ENCODE peak calls at places on chromosomes 5 and 9, in eight cellular contexts. V is foreskin fibroblast; J is CD8-positive, alpha-beta T cell; I is HCT116; K is IMR-90; D is fibroblast of mammary gland; Y is adrenal gland; O is sigmoid colon. C is an unnamed sample.

GRCh38 chr5:56328753-56329560 is 95.8 kb upstream of the ANKRD55 start:
- DNase-seq in V (no peak), J (no peak), I (no peak), K (peak), D (no peak), Y (no peak), O (no peak), C (peak)

GRCh38 chr5:83470920-83471404 is 582 bp upstream of the VCAN start:
- DNase-seq in V (no peak), J (no peak), I (no peak), K (no peak), D (no peak), Y (no peak), O (no peak), C (no peak)

GRCh38 chr5:54243483-54244080 is 66.8 kb downstream of the ARL15 start:
- DNase-seq in V (peak), J (no peak), I (peak), K (peak), D (peak), Y (peak), O (no peak), C (no peak)

GRCh38 chr5:168600409-168600808 is 21.2 kb upstream of the PANK3 start:
- DNase-seq in V (no peak), J (no peak), I (no peak), K (no peak), D (no peak), Y (no peak), O (no peak), C (no peak)

GRCh38 chr9:135641745-135642144 is 2.4 kb upstream of the GLT6D1 start:
- DNase-seq in V (peak), J (no peak), I (no peak), K (peak), D (no peak), Y (no peak), O (no peak), C (no peak)

GRCh38 chr5:126837907-126838539 is 61.1 kb downstream of the LMNB1 start:
- DNase-seq in V (peak), J (no peak), I (no peak), K (peak), D (peak), Y (no peak), O (no peak), C (no peak)

GRCh38 chr5:52799358-52799982 is 11.8 kb downstream of the ITGA1 start:
- DNase-seq in V (peak), J (no peak), I (no peak), K (peak), D (peak), Y (peak), O (peak), C (no peak)

GRCh38 chr5:56827043-56827442 is 11.7 kb downstream of the MAP3K1 start:
- DNase-seq in V (no peak), J (no peak), I (no peak), K (no peak), D (no peak), Y (no peak), O (no peak), C (no peak)

GRCh38 chr9:116800885-116801284 is 113.8 kb downstream of the TRIM32 start:
- DNase-seq in V (no peak), J (no peak), I (no peak), K (no peak), D (no peak), Y (no peak), O (no peak), C (no peak)

GRCh38 chr9:76729980-76730737 is 34.1 kb upstream of the PCA3 start:
- DNase-seq in V (no peak), J (no peak), I (no peak), K (no peak), D (no peak), Y (no peak), O (no peak), C (no peak)

GRCh38 chr5:155556222-155556621 is 542.7 kb downstream of the KIF4B start:
- DNase-seq in V (no peak), J (no peak), I (no peak), K (no peak), D (no peak), Y (no peak), O (no peak), C (no peak)

GRCh38 chr9:128484686-128485413 is 19.7 kb upstream of the GLE1 start:
- DNase-seq in V (no peak), J (no peak), I (no peak), K (no peak), D (no peak), Y (no peak), O (no peak), C (no peak)

GRCh38 chr9:69898714-69899209 is 78.1 kb downstream of the CFAP95 start:
- DNase-seq in V (peak), J (no peak), I (peak), K (peak), D (peak), Y (no peak), O (no peak), C (no peak)

GRCh38 chr5:67886761-67887160 is 328.8 kb upstream of the PIK3R1 start:
- DNase-seq in V (no peak), J (no peak), I (no peak), K (no peak), D (no peak), Y (no peak), O (no peak), C (no peak)

GRCh38 chr5:99177796-99178195 is 249.0 kb upstream of the CHD1 start:
- DNase-seq in V (no peak), J (no peak), I (no peak), K (no peak), D (no peak), Y (no peak), O (no peak), C (no peak)

GRCh38 chr9:78300209-78300608 is 3.3 kb downstream of the PSAT1 start:
- DNase-seq in V (no peak), J (no peak), I (no peak), K (no peak), D (no peak), Y (no peak), O (no peak), C (no peak)

GRCh38 chr9:130343445-130343918 is 77.9 kb downstream of the HMCN2 start:
- DNase-seq in V (no peak), J (no peak), I (no peak), K (no peak), D (no peak), Y (peak), O (peak), C (no peak)

GRCh38 chr9:89986190-89986589 is 381.4 kb downstream of the GADD45G start:
- DNase-seq in V (no peak), J (no peak), I (no peak), K (no peak), D (peak), Y (no peak), O (no peak), C (no peak)

GRCh38 chr5:136023935-136024645 is 4.7 kb upstream of the TGFBI start:
- DNase-seq in V (no peak), J (no peak), I (no peak), K (peak), D (peak), Y (no peak), O (peak), C (no peak)

GRCh38 chr9:26163931-26164330 is 485.7 kb upstream of the TUSC1 start:
- DNase-seq in V (peak), J (no peak), I (no peak), K (peak), D (peak), Y (no peak), O (no peak), C (no peak)

GRCh38 chr5:143629871-143630658 is 181.9 kb upstream of the HMHB1 start:
- DNase-seq in V (peak), J (no peak), I (no peak), K (peak), D (peak), Y (no peak), O (no peak), C (no peak)
- H3K4me3 ChIP-seq in V (no peak), J (no peak), I (no peak), K (no peak), D (no peak), Y (no peak), O (no peak), C (no peak)

GRCh38 chr5:177041936-177042335 is 19.4 kb downstream of the ZNF346 start:
- DNase-seq in V (no peak), J (no peak), I (no peak), K (no peak), D (no peak), Y (no peak), O (no peak), C (no peak)
- TF ChIP-seq CTCF in V (no peak), J (no peak), I (no peak), K (no peak), D (no peak), Y (no peak), O (no peak), C (no peak)

DNA sequence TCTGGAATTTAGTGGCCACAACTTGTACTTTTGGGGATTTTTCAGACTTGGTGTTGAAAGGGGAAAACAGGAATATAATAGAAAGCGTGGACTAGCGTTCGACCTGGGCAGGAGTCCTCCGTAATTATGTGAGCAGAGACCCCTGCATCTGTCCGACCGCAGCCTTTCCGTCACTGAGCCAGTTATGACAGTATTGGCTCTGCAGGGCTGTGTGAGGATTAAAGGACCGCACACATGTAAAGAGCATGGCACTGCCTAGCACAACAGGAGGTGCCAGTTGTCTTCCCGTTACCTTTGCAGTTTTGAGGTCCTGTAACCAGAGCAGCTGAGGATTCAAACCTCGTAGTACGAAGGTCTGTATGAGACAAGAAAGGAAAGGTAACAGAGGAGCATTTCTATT is 1.2 kb downstream of the B4GALT7 start:
- DNase-seq in V (no peak), J (no peak), I (no peak), K (no peak), D (no peak), Y (no peak), O (no peak), C (no peak)
- H3K4me3 ChIP-seq in V (peak), J (peak), I (peak), K (peak), D (peak), Y (no peak), O (peak), C (peak)

DNA sequence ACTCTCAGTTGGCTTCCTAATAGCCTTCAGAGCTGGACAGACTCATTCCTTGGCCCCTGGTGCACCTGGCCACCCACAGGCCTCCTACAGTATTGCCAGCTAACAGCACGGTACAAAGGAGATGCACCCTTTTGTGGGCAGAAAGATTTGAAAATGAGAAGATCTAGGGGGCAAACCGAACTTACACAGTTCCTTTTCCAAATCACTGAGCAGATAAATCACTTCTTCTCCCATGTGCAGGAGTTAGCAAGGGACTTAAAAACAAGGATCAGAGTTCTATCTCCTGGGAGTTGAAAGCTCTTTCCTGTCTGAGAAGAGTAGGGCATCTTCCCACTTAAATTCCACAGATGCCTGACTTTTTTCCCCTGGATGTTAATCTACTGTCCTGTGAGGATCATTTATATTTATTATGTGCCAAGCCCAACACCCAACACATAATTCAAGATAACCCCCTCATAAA is 207.4 kb upstream of the DAPK1 start:
- DNase-seq in V (no peak), J (no peak), I (no peak), K (peak), D (peak), Y (no peak), O (no peak), C (no peak)
- TF ChIP-seq CTCF in V (peak), J (no peak), I (peak), K (peak), D (peak), Y (no peak), O (no peak), C (peak)

DNA sequence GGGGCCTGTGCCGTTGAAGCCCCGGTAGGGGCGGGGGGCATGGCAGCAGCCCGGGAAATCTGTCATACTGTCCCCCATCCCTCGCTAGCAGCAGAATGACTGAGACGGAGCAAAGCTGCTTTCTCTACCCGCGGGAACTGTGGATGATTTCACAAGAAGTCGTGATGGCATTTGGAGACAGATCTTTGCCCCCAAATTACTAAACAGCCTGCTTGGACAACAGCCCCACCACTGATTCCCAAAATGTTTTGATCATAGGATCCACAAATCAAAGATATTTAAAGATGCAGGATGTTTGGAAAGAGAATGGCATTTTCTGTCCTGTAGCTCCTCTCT is 216.6 kb downstream of the PDZD2 start:
- DNase-seq in V (no peak), J (no peak), I (no peak), K (no peak), D (no peak), Y (no peak), O (no peak), C (no peak)
- H3K4me3 ChIP-seq in V (peak), J (peak), I (no peak), K (no peak), D (no peak), Y (no peak), O (peak), C (no peak)

GRCh38 chr9:114047717-114048116 is 30.4 kb downstream of the AMBP start:
- DNase-seq in V (peak), J (no peak), I (peak), K (no peak), D (no peak), Y (peak), O (peak), C (no peak)
- TF ChIP-seq CTCF in V (peak), J (no peak), I (peak), K (peak), D (peak), Y (peak), O (no peak), C (peak)

DNA sequence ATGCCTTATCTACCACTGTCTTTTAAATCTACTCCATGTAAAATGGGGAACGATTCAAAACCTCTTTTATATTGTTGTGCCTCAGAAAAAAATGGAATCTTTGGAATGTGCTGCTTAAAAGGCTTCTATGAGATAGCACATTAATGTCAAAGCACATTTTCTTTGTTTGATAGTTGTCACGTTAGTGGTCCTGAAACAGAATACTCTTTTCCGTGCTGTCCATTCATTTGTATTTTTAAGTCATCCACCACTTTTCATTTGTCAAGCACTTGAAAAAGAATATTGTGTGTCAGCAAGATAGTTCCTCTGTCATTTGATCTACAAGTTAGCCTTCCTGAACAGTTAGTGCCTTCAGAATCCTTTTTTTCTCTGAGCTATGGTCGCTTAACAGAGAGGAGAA is 246.9 kb downstream of the MAST4 start:
- DNase-seq in V (no peak), J (no peak), I (no peak), K (no peak), D (no peak), Y (no peak), O (no peak), C (no peak)
- H3K4me3 ChIP-seq in V (no peak), J (no peak), I (no peak), K (no peak), D (no peak), Y (no peak), O (no peak), C (no peak)

C was measured in GM12864.